ENCODE peak calls at places on chromosomes 5 and 9, in ten cellular contexts. W, G, Q, C, P, N, F, O, L and K are unnamed samples.
A peak's percentile ranks its signal among the peaks of the same experiment; 100 is the strongest.

GRCh38 chr5:82440041-82440440 is 161.9 kb upstream of the RPS23 start:
- DNase-seq in Q (no peak), L (no peak), W (no peak), P (no peak), N (no peak), O (no peak), C (no peak), F (no peak), G (peak; percentile 12), K (no peak)

GRCh38 chr5:169667896-169668674 is 31.0 kb downstream of the DOCK2 start:
- DNase-seq in Q (no peak), W (peak; percentile 23), L (peak; percentile 34), N (no peak), F (peak; percentile 7), C (peak; percentile 53), O (no peak), P (no peak), G (peak; percentile 17), K (no peak)

GRCh38 chr9:126986506-126986951 is 71.9 kb downstream of the RALGPS1 start:
- DNase-seq in C (peak; percentile 80), F (peak; percentile 4), W (peak; percentile 37), O (no peak), G (no peak), L (peak; percentile 10), N (no peak), P (no peak), Q (no peak), K (no peak)

GRCh38 chr5:147743686-147744332 is 38.7 kb downstream of the JAKMIP2 start:
- DNase-seq in F (no peak), O (no peak), C (no peak), Q (no peak), L (no peak), W (no peak), N (peak; percentile 20), P (no peak), G (no peak), K (no peak)

GRCh38 chr9:84382728-84383127 is 42.2 kb upstream of the SLC28A3 start:
- DNase-seq in G (no peak), O (no peak), P (no peak), N (no peak), C (no peak), F (peak; percentile 53), L (no peak), Q (no peak), W (no peak), K (no peak)

GRCh38 chr5:68272289-68272688 is 56.7 kb downstream of the PIK3R1 start:
- DNase-seq in L (peak; percentile 34), Q (peak; percentile 16), W (no peak), G (peak; percentile 17), F (no peak), O (no peak), C (no peak), P (no peak), N (no peak), K (no peak)

GRCh38 chr9:99666571-99666970 is 155.1 kb upstream of the NR4A3 start:
- DNase-seq in F (no peak), O (no peak), C (no peak), W (no peak), Q (peak; percentile 1), N (no peak), L (peak; percentile 5), P (no peak), G (no peak), K (no peak)

GRCh38 chr9:101463397-101463796 is 27.8 kb upstream of the ALDOB start:
- DNase-seq in N (no peak), L (peak; percentile 69), F (peak; percentile 72), P (peak; percentile 22), W (peak; percentile 66), G (peak; percentile 67), O (no peak), C (peak; percentile 13), Q (no peak), K (no peak)

GRCh38 chr5:144150996-144151395 is 19.5 kb downstream of the YIPF5 start:
- DNase-seq in L (no peak), G (peak; percentile 36), F (peak; percentile 69), Q (no peak), O (no peak), C (no peak), N (no peak), W (peak; percentile 52), P (peak; percentile 29), K (no peak)

GRCh38 chr9:20243866-20244647 is 378.2 kb downstream of the MLLT3 start:
- DNase-seq in C (no peak), F (no peak), O (no peak), G (no peak), L (no peak), Q (no peak), P (no peak), N (no peak), W (no peak), K (no peak)

GRCh38 chr9:34151398-34151797 is 24.9 kb upstream of the DCAF12 start:
- DNase-seq in W (no peak), F (no peak), C (no peak), G (no peak), Q (no peak), N (no peak), P (no peak), L (no peak), O (no peak), K (no peak)

GRCh38 chr5:155053482-155053881 is 39.9 kb downstream of the KIF4B start:
- DNase-seq in L (no peak), G (no peak), N (no peak), W (no peak), Q (no peak), F (no peak), P (no peak), C (no peak), O (no peak), K (no peak)

GRCh38 chr5:132065351-132065937 is 5.0 kb downstream of the IL3 start:
- DNase-seq in F (peak; percentile 61), L (peak; percentile 69), Q (peak; percentile 71), W (peak; percentile 81), P (peak; percentile 66), N (no peak), G (peak; percentile 73), C (peak; percentile 82), O (peak; percentile 68), K (no peak)

GRCh38 chr9:36803951-36804350 is 230.1 kb downstream of the PAX5 start:
- DNase-seq in O (no peak), W (no peak), Q (no peak), G (no peak), C (no peak), P (no peak), F (no peak), L (no peak), N (no peak), K (no peak)

DNA sequence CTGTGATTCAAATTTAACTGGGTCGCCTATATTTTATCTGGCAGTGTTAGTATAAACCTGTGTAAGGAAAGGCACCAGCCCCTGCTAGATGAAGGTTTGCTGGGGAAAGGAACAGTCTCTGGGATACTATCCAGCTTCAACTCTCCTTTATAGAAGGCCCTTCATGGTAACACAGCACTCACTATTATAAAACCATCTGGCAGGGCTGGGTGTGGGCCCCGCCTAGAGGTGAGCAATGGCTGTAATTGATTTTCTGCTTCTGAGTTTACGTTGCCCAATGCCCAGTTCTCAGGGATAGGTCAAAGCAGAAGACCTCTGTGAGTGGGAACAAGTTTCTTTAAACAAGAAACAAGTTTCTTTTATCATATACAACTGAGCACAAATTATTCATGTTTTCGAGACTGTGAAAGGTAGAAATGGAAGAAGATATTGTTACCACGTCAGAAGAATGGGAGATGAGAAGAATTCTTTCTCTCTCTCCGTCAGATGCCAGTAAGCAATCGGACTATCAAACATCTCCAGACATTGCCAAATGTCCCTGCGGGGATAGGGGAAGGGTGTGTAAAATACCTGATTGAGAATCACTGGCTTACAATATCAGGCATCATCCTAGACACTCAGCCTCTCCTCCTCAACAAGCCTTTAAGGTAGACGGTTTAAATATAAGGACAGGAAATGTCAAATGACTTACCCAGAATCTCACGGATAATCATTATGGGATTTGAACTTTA is 205.8 kb downstream of the PDZD2 start:
- DNase-seq in O (no peak), C (peak; percentile 50), P (no peak), F (no peak), N (no peak), W (no peak), L (no peak), Q (no peak), G (no peak), K (no peak)
- H3K4me3 ChIP-seq in O (no peak overlapping the region), C (no peak overlapping the region), P (no peak overlapping the region), F (no peak overlapping the region), N (no peak overlapping the region), W (no peak overlapping the region), L (no peak overlapping the region), Q (no peak overlapping the region), G (no peak overlapping the region), K (no peak overlapping the region)

GRCh38 chr5:119470105-119470763 is 17.9 kb downstream of the HSD17B4 start:
- DNase-seq in P (no peak), Q (no peak), O (no peak), W (no peak), F (no peak), C (no peak), N (no peak), G (no peak), L (no peak), K (no peak)
- H3K4me3 ChIP-seq in P (no peak overlapping the region), Q (no peak overlapping the region), O (no peak overlapping the region), W (no peak overlapping the region), F (no peak overlapping the region), C (no peak overlapping the region), N (no peak overlapping the region), G (no peak overlapping the region), L (no peak overlapping the region), K (no peak overlapping the region)

GRCh38 chr9:6600006-6600405 is 45.5 kb downstream of the GLDC start:
- DNase-seq in C (no peak), Q (no peak), W (no peak), O (no peak), N (no peak), G (no peak), P (no peak), L (no peak), F (no peak), K (no peak)

GRCh38 chr9:6600426-6600825 is 45.1 kb downstream of the GLDC start:
- DNase-seq in F (no peak), Q (no peak), O (no peak), C (no peak), W (no peak), G (no peak), P (no peak), N (no peak), L (no peak), K (no peak)

GRCh38 chr9:6592791-6593190 is 52.7 kb downstream of the GLDC start:
- DNase-seq in N (no peak), P (no peak), F (no peak), W (no peak), Q (no peak), G (no peak), C (no peak), L (no peak), O (no peak), K (no peak)

GRCh38 chr9:6598249-6598725 is 47.2 kb downstream of the GLDC start:
- DNase-seq in C (peak; percentile 56), N (no peak), L (no peak), O (no peak), W (no peak), P (no peak), Q (no peak), F (no peak), G (peak; percentile 29), K (peak; percentile 1)
- H3K4me3 ChIP-seq in C (no peak overlapping the region), N (no peak overlapping the region), L (no peak overlapping the region), O (no peak overlapping the region), W (no peak overlapping the region), P (no peak overlapping the region), Q (no peak overlapping the region), F (no peak overlapping the region), G (no peak overlapping the region), K (no peak overlapping the region)

DNA sequence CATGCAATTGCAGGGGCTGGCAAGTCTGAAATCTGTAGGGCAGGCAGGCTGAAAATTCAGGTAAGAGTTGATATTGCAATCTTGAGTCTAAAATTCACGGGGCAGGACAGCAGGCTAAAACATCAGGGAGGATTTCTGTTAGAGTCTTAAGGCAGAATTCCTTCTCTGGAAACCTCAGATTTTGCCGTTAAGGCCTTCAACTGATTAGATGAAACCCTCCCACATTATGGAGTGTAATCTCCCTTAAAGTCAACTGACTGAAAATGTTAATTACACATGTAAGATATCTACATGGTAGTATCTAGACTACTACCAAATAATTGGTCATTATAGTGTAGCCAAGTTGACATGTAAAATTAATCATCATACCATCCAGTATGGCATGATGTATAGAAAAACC is 3.1 kb upstream of the ZNF169 start:
- DNase-seq in W (no peak), O (no peak), G (no peak), L (no peak), C (no peak), Q (no peak), N (no peak), P (no peak), F (no peak), K (no peak)
- H3K4me3 ChIP-seq in W (no peak overlapping the region), O (no peak overlapping the region), G (no peak overlapping the region), L (no peak overlapping the region), C (no peak overlapping the region), Q (no peak overlapping the region), N (no peak overlapping the region), P (no peak overlapping the region), F (no peak overlapping the region), K (no peak overlapping the region)